ENCODE peak calls at places on chromosomes 16 and 17, in four cellular contexts. R is NCI-H2029, B is neural progenitor cell, W is B cell. U is an unnamed sample.

GRCh38 chr17:75909051-75909811 is 4.5 kb upstream of the MRPL38 start:
- DNase-seq in W (no peak), R (peak; percentile 85), B (no peak), U (peak; percentile 79)

GRCh38 chr16:62954144-62955032 is 918.1 kb upstream of the CDH8 start:
- DNase-seq in B (peak; percentile 65), R (no peak), W (no peak), U (no peak)

GRCh38 chr17:7204335-7204734 is 15.3 kb downstream of the DLG4 start:
- DNase-seq in B (no peak), R (no peak), W (no peak), U (peak; percentile 94)

GRCh38 chr16:87145181-87146176 is 171.7 kb downstream of the C16orf95 start:
- DNase-seq in B (no peak), W (no peak), R (no peak), U (no peak)

GRCh38 chr16:30166202-30166902 is 17.1 kb upstream of the CORO1A start:
- DNase-seq in R (no peak), B (no peak), W (peak; percentile 63), U (no peak)

GRCh38 chr17:27846042-27846655 is 45.8 kb upstream of the NOS2 start:
- DNase-seq in W (no peak), R (no peak), B (no peak), U (no peak)

GRCh38 chr17:45277992-45278391 is 16.1 kb upstream of the SPATA32 start:
- DNase-seq in B (no peak), R (no peak), W (no peak), U (no peak)

GRCh38 chr16:68993885-68994284 is 111.6 kb upstream of the HAS3 start:
- DNase-seq in B (no peak), W (no peak), R (no peak), U (no peak)

GRCh38 chr17:80034977-80035686 is 540 bp downstream of the TBC1D16 start:
- DNase-seq in W (peak; percentile 55), R (no peak), B (peak; percentile 63), U (no peak)

GRCh38 chr16:56041556-56042140 is 149.6 kb upstream of the GNAO1 start:
- DNase-seq in W (no peak), B (peak; percentile 76), R (no peak), U (peak; percentile 28)

GRCh38 chr16:4306439-4307214 is 9.2 kb upstream of the GLIS2 start:
- DNase-seq in B (peak; percentile 45), W (peak; percentile 43), R (peak; percentile 76), U (peak; percentile 67)

GRCh38 chr17:81249233-81250040 is 10.3 kb downstream of the NDUFAF8 start:
- DNase-seq in R (no peak), B (no peak), W (no peak), U (no peak)

GRCh38 chr16:65534121-65534528 is 412.3 kb upstream of the CDH11 start:
- DNase-seq in W (no peak), B (no peak), R (no peak), U (no peak)

GRCh38 chr16:81600275-81600674 is 155.7 kb downstream of the CMIP start:
- DNase-seq in B (peak; percentile 35), W (no peak), R (no peak), U (no peak)

GRCh38 chr17:35588196-35588920 is 1.2 kb downstream of the AP2B1 start:
- DNase-seq in B (no peak), W (no peak), R (no peak), U (no peak)

GRCh38 chr16:56450901-56451752 is at the start of the genes NUDT21 and OGFOD1:
- DNase-seq in B (peak; percentile 97), W (peak; percentile 94), R (peak; percentile 82), U (peak; percentile 91)

GRCh38 chr17:78151514-78152008 is 5.4 kb downstream of the C17orf99 start:
- DNase-seq in R (no peak), B (no peak), W (no peak), U (no peak)

GRCh38 chr17:18142417-18142816 is 33.9 kb downstream of the MYO15A start:
- DNase-seq in W (no peak), B (no peak), R (no peak), U (no peak)

GRCh38 chr17:78375401-78376079 is 2.9 kb upstream of the PGS1 start:
- DNase-seq in B (no peak), W (no peak), R (no peak), U (no peak)

GRCh38 chr16:88009566-88010342 is 58.5 kb downstream of the BANP start:
- DNase-seq in R (no peak), W (no peak), B (peak; percentile 59), U (no peak)

GRCh38 chr17:63641678-63642077 is 19.5 kb downstream of the MAP3K3 start:
- DNase-seq in W (no peak), B (no peak), R (no peak), U (no peak)

GRCh38 chr16:11844499-11844898 is 6.8 kb downstream of the RSL1D1 start:
- DNase-seq in R (no peak), W (no peak), B (no peak), U (no peak)

GRCh38 chr17:7431231-7431630 is 2.6 kb downstream of the SPEM3 start:
- DNase-seq in R (no peak), B (no peak), W (no peak), U (no peak)

GRCh38 chr17:71361691-71362450 is 758.9 kb upstream of the SOX9 start:
- DNase-seq in B (no peak), W (no peak), R (no peak), U (no peak)

GRCh38 chr17:82450357-82451106 is at the start of gene CYBC1:
- DNase-seq in R (peak; percentile 78), B (peak; percentile 97), W (peak; percentile 92), U (peak; percentile 96)

GRCh38 chr17:5703736-5704135 is 119.4 kb upstream of the NLRP1 start:
- DNase-seq in R (no peak), B (no peak), W (no peak), U (no peak)

GRCh38 chr17:83109793-83110645 is 30.6 kb downstream of the METRNL start:
- DNase-seq in R (peak; percentile 82), W (no peak), B (no peak), U (no peak)

GRCh38 chr16:35911899-35912298 is 2452.5 kb downstream of the TP53TG3F start:
- DNase-seq in W (no peak), B (no peak), R (no peak), U (no peak)

GRCh38 chr17:1762233-1762905 is 509 bp downstream of the SERPINF1 start:
- DNase-seq in B (peak; percentile 52), R (no peak), W (no peak), U (no peak)

GRCh38 chr17:32769846-32770245 is 107.1 kb downstream of the MYO1D start:
- DNase-seq in B (peak; percentile 26), W (no peak), R (no peak), U (peak; percentile 8)